ENCODE peak calls at places on chromosomes 4 and X, in six cellular contexts. V is HEK293T, N is endodermal cell, J is T-helper 2 cell, M is PC-9, G is EL. P is an unnamed sample.

GRCh38 chr4:184282895-184283654 is 65.4 kb upstream of the ENPP6 start:
- DNase-seq in V (no peak), N (no peak), J (no peak), M (no peak), G (no peak), P (no peak)

GRCh38 chrX:22339459-22339858 is 66.7 kb downstream of the CBLL2 start:
- DNase-seq in V (no peak), N (no peak), J (no peak), M (no peak), G (no peak), P (no peak)

GRCh38 chr4:73669410-73670183 is 49.4 kb upstream of the RASSF6 start:
- DNase-seq in V (no peak), N (no peak), J (no peak), M (no peak), G (no peak), P (no peak)

GRCh38 chr4:95288552-95288951 is 260.2 kb downstream of the UNC5C start:
- DNase-seq in V (no peak), N (no peak), J (no peak), M (no peak), G (no peak), P (peak)

GRCh38 chr4:153534792-153535629 is 68.9 kb downstream of the TMEM131L start:
- DNase-seq in V (no peak), N (peak), J (no peak), M (no peak), G (no peak), P (no peak)

GRCh38 chr4:59612235-59612634 is 1587.9 kb upstream of the ADGRL3 start:
- DNase-seq in V (no peak), N (no peak), J (no peak), M (no peak), G (peak), P (peak)

GRCh38 chr4:47686294-47686872 is 151.5 kb downstream of the CORIN start:
- DNase-seq in V (peak), N (peak), J (peak), M (no peak), G (peak), P (peak)

GRCh38 chr4:133839326-133839725 is 362.3 kb downstream of the PABPC4L start:
- DNase-seq in V (no peak), N (no peak), J (no peak), M (no peak), G (peak), P (peak)

GRCh38 chr4:112284662-112285411 is 867 bp downstream of the TIFA start:
- DNase-seq in V (no peak), N (no peak), J (no peak), M (peak), G (peak), P (peak)

GRCh38 chrX:308821-309520 is 9.6 kb downstream of the GTPBP6 start:
- DNase-seq in V (no peak), N (no peak), J (no peak), M (no peak), G (no peak), P (no peak)

GRCh38 chr4:77695769-77696168 is 90.1 kb downstream of the CXCL13 start:
- DNase-seq in V (no peak), N (no peak), J (no peak), M (peak), G (peak), P (peak)

GRCh38 chr4:89254847-89255246 is 52.8 kb downstream of the GPRIN3 start:
- DNase-seq in V (peak), N (peak), J (peak), M (no peak), G (peak), P (peak)

GRCh38 chr4:67071641-67072040 is 473.7 kb downstream of the CENPC start:
- DNase-seq in V (no peak), N (no peak), J (no peak), M (no peak), G (no peak), P (no peak)

GRCh38 chrX:41022579-41022978 is 62.7 kb upstream of the USP9X start:
- DNase-seq in V (no peak), N (no peak), J (no peak), M (peak), G (peak), P (peak)

GRCh38 chrX:22165732-22166457 is 106.8 kb upstream of the CBLL2 start:
- DNase-seq in V (no peak), N (no peak), J (no peak), M (peak), G (peak), P (peak)

GRCh38 chr4:170391066-170391754 is 301.5 kb upstream of the AADAT start:
- DNase-seq in V (no peak), N (no peak), J (no peak), M (no peak), G (peak), P (peak)

GRCh38 chr4:9924750-9925149 is 96.5 kb downstream of the SLC2A9 start:
- DNase-seq in V (no peak), N (no peak), J (no peak), M (peak), G (no peak), P (peak)

GRCh38 chrX:34632404-34632803 is 24.7 kb downstream of the TMEM47 start:
- DNase-seq in V (no peak), N (no peak), J (no peak), M (no peak), G (no peak), P (no peak)